ENCODE peak calls at places on chromosomes 16 and 17, in nine cellular contexts. S is stomach, I is tibial nerve, L is GM12878, W is uterus, Y is spleen, P is IMR-90, C is upper lobe of left lung, R is breast epithelium. M is an unnamed sample.

GRCh38 chr17:4948166-4948996 is at the start of gene PFN1:
- DNase-seq in I (peak), C (peak), R (peak), P (peak), S (peak), Y (peak), W (peak), L (peak), M (peak)

GRCh38 chr17:43854498-43854897 is 7.5 kb downstream of the CD300LG start:
- DNase-seq in P (no peak), L (no peak), Y (no peak), R (no peak), I (no peak), W (no peak), C (no peak), S (no peak), M (no peak)

GRCh38 chr17:74491645-74492044 is 25.2 kb downstream of the CD300A start:
- DNase-seq in I (no peak), Y (no peak), L (no peak), W (no peak), C (no peak), P (no peak), R (peak), S (no peak), M (peak)

GRCh38 chr17:7307686-7308624 is 527 bp downstream of the EIF5A start:
- DNase-seq in Y (peak), R (no peak), P (peak), S (peak), C (peak), L (no peak), W (peak), I (no peak), M (peak)

GRCh38 chr16:75550211-75550662 is 5.8 kb downstream of the TMEM231 start:
- DNase-seq in R (no peak), C (no peak), W (peak), L (peak), I (no peak), Y (no peak), P (peak), S (peak), M (no peak)

GRCh38 chr17:74117999-74118421 is 85.5 kb upstream of the RPL38 start:
- DNase-seq in C (no peak), L (no peak), Y (peak), P (no peak), R (no peak), S (no peak), I (no peak), W (no peak), M (peak)

GRCh38 chr17:33674685-33675084 is 381.6 kb upstream of the ASIC2 start:
- DNase-seq in W (peak), S (peak), L (peak), P (peak), I (peak), R (peak), C (no peak), Y (no peak), M (peak)

GRCh38 chr16:69384974-69385373 is 833 bp downstream of the TERF2 start:
- DNase-seq in Y (no peak), S (no peak), C (no peak), R (no peak), I (no peak), L (no peak), W (no peak), P (no peak), M (no peak)

GRCh38 chr17:8963665-8964258 is 1.7 kb downstream of the PIK3R5 start:
- DNase-seq in I (no peak), P (no peak), R (no peak), Y (no peak), W (no peak), C (no peak), L (no peak), S (no peak), M (no peak)

GRCh38 chr16:47320546-47321315 is 140.1 kb downstream of the ITFG1 start:
- DNase-seq in I (no peak), R (no peak), S (no peak), C (no peak), Y (no peak), W (no peak), L (no peak), P (peak), M (no peak)

GRCh38 chr17:45755050-45755449 is 29.1 kb upstream of the CRHR1 start:
- DNase-seq in Y (no peak), R (no peak), S (no peak), I (no peak), P (no peak), W (no peak), C (no peak), L (no peak), M (no peak)

GRCh38 chr17:55609737-55610201 is 98.5 kb upstream of the SMIM36 start:
- DNase-seq in R (no peak), I (peak), W (no peak), S (peak), L (no peak), C (no peak), Y (no peak), P (peak), M (no peak)

GRCh38 chr17:699350-699749 is 15.3 kb downstream of the VPS53 start:
- DNase-seq in P (no peak), R (peak), I (no peak), S (peak), W (no peak), L (no peak), Y (no peak), C (no peak), M (no peak)

GRCh38 chr17:34314279-34314678 is 5.0 kb upstream of the CCL8 start:
- DNase-seq in P (peak), L (no peak), R (no peak), S (no peak), I (peak), C (no peak), Y (no peak), W (peak), M (no peak)

GRCh38 chr16:57277586-57277985 is 6.9 kb downstream of the PLLP start:
- DNase-seq in C (no peak), W (no peak), S (no peak), R (no peak), L (no peak), I (no peak), P (peak), Y (no peak), M (no peak)

GRCh38 chr17:18859256-18859655 is 1.3 kb downstream of the PRPSAP2 start:
- DNase-seq in I (no peak), Y (no peak), W (peak), R (no peak), S (no peak), C (no peak), P (peak), L (no peak), M (peak)

GRCh38 chr16:3816326-3816725 is 64.2 kb downstream of the CREBBP start:
- DNase-seq in I (no peak), S (no peak), Y (no peak), C (no peak), L (no peak), R (no peak), W (no peak), P (no peak), M (no peak)

GRCh38 chr17:1110844-1111598 is 68.8 kb downstream of the ABR start:
- DNase-seq in P (peak), W (peak), I (no peak), Y (no peak), R (no peak), C (no peak), L (no peak), S (no peak), M (no peak)

GRCh38 chr17:75516619-75517276 is 420 bp downstream of the TSEN54 start:
- DNase-seq in C (no peak), I (no peak), Y (peak), R (no peak), S (no peak), P (no peak), L (no peak), W (peak), M (no peak)

GRCh38 chr16:48608871-48609452 is 1.0 kb downstream of the N4BP1 start:
- DNase-seq in R (no peak), I (no peak), L (no peak), S (peak), Y (no peak), C (no peak), P (no peak), W (peak), M (peak)

GRCh38 chr16:49498241-49499017 is 124.8 kb downstream of the C16orf78 start:
- DNase-seq in P (no peak), S (peak), C (no peak), L (no peak), R (peak), Y (peak), I (no peak), W (no peak), M (no peak)

GRCh38 chr17:12053552-12053951 is 32.9 kb downstream of the MAP2K4 start:
- DNase-seq in R (no peak), Y (no peak), I (no peak), P (no peak), S (no peak), L (no peak), C (no peak), W (no peak), M (no peak)

GRCh38 chr17:2094891-2095535 is 40.1 kb downstream of the HIC1 start:
- DNase-seq in P (peak), Y (peak), S (peak), R (peak), C (no peak), L (no peak), W (peak), I (no peak), M (peak)

GRCh38 chr17:37605813-37606505 is 3.3 kb downstream of the SYNRG start:
- DNase-seq in I (no peak), P (no peak), C (no peak), L (no peak), R (no peak), Y (no peak), W (no peak), S (no peak), M (no peak)

GRCh38 chr17:13957636-13958035 is 111.7 kb upstream of the COX10 start:
- DNase-seq in I (no peak), C (no peak), W (no peak), Y (no peak), R (no peak), P (peak), L (no peak), S (no peak), M (no peak)

GRCh38 chr16:46573008-46573833 is 48.0 kb downstream of the SHCBP1 start:
- DNase-seq in W (no peak), S (no peak), P (peak), Y (no peak), L (no peak), R (no peak), I (no peak), C (peak), M (no peak)

GRCh38 chr17:59837362-59838195 is 55.2 kb downstream of the TUBD1 start:
- DNase-seq in L (peak), Y (no peak), P (peak), S (peak), I (no peak), C (no peak), R (peak), W (peak), M (peak)

GRCh38 chr17:36149296-36149820 is 27.1 kb downstream of the TBC1D3B start:
- DNase-seq in L (no peak), Y (no peak), C (no peak), R (no peak), P (peak), W (peak), I (peak), S (no peak), M (no peak)
- H3K4me3 ChIP-seq in L (no peak), Y (no peak), C (no peak), R (no peak), P (no peak), W (no peak), I (no peak), S (no peak), M (no peak)

GRCh38 chr17:76670708-76671122 is 27.2 kb upstream of the ST6GALNAC1 start:
- DNase-seq in Y (no peak), L (no peak), C (peak), S (no peak), R (no peak), I (no peak), W (no peak), P (no peak), M (no peak)
- TF ChIP-seq CTCF in Y (no peak), L (no peak), C (no peak), S (no peak), R (no peak), I (no peak), W (no peak), P (no peak), M (no peak)

DNA sequence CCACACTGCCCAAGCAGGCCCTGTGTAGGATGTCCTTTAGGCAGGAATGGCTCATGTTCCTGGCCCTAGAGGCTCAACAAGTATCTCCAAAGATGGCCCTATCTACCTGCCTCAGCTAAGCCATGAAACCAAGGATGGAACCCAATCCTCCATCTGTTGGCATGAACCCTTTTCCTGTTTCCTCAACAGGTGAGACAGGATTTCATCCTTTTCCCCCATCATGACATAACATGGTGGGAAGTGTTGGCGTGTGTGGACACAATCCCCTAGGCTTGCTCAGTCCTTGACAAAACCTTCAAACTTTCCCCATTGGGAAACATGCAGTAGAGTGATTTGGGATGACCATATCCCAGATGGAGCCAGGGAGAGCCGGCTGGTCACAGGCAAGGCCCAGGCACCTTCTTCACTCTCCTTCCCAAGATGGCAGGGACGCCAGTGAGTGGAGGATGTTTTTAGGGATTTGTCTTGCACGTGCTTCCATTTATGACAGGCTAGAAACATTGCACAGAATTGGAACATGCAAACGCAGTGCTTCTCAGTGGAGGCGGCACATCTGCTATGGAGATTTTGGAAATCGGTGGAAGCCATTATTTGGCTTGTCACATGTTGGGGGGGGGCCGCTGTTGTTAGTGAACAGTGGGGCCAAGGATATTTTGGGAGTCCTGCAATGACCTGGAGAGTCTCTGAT is 77.0 kb downstream of the MYH11 start:
- DNase-seq in S (no peak), W (no peak), P (no peak), C (no peak), Y (peak), I (no peak), R (no peak), L (no peak), M (no peak)
- TF ChIP-seq POLR2A in S (no peak), W (no peak), P (no peak), C (no peak), Y (no peak), I (no peak), R (no peak), L (no peak), M (no peak)

GRCh38 chr16:30470632-30471007 is 1.9 kb upstream of the ITGAL start:
- DNase-seq in Y (no peak), P (no peak), W (no peak), I (no peak), S (no peak), R (no peak), C (no peak), L (no peak), M (no peak)
- H3K4me3 ChIP-seq in Y (no peak), P (no peak), W (no peak), I (no peak), S (no peak), R (no peak), C (no peak), L (no peak), M (no peak)

DNA sequence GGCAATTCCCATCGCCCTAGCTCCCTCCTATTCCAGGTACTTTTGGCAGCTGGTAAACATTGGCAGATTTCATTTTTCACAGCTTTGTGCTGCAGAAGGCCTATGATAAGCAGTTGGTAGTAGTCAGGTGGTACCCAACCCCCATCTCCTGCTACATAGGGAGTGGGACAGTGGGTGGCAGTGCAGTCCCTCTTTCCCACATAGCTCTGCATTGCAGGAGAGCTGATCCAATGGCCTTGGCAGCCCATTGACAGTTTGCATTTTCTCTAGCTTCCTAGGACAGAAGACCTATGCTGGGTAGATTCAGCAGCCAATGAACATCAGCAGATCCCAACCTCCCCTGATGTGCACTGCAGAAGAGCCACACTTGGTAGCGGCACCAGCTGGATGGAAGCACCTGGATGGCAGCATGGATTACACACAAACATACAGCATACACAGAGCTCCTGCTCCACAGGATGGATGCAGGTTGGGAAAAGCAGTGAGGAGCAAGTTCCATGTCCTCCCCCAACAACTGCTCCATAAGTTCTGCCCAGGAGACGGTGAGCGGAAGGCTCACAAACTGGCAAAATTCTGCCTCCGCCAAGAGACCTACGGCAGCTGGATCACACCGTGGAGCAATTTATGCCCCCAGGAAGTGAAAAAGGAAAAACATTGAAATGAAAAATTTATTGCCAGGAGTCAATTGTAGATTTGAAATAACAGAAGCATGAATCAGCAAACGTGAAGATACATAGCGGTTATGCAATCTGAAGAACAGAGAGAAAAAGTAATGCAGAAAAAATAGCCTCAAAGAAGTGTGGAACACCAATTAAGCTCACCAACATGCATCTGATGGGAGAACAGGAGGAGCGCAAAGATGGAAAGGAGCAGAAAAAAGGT is 95.7 kb downstream of the CACNG1 start:
- DNase-seq in I (no peak), W (no peak), Y (no peak), C (no peak), R (no peak), L (no peak), P (peak), S (no peak), M (no peak)
- TF ChIP-seq CTCF in I (no peak), W (no peak), Y (no peak), C (no peak), R (no peak), L (no peak), P (peak), S (no peak), M (no peak)

GRCh38 chr17:79476074-79476473 is 134.8 kb downstream of the RBFOX3 start:
- DNase-seq in Y (no peak), P (no peak), R (no peak), W (no peak), I (no peak), S (no peak), C (peak), L (no peak), M (no peak)
- TF ChIP-seq POLR2A in Y (no peak), P (no peak), R (no peak), W (no peak), I (no peak), S (no peak), C (no peak), L (no peak), M (no peak)

M was measured in lower leg skin.